ENCODE peak calls at places on chromosomes 1 and 21, in eight cellular contexts. I is activated effector memory CD4-positive, alpha-beta T cell treated with Interleukin-2 at 50 U/mL for 16 hours; M is nucleus accumbens; X is effector memory CD4-positive, alpha-beta T cell; V is islet precursor cell; C is MCF 10A; E is kidney glomerular epithelial cell; Q is cardiac fibroblast. S is an unnamed sample.

GRCh38 chr1:17207540-17207939 is 2.6 kb downstream of the PADI1 start:
- DNase-seq in I (no peak), M (no peak), X (no peak), V (no peak), C (no peak), E (no peak), Q (no peak), S (no peak)

GRCh38 chr1:26788836-26789611 is 1.3 kb downstream of the PIGV start:
- DNase-seq in I (peak; percentile 77), M (peak; percentile 82), X (peak; percentile 84), V (peak; percentile 87), C (peak; percentile 87), E (peak; percentile 81), Q (peak; percentile 91), S (peak; percentile 86)

GRCh38 chr1:29259802-29260441 is 23.6 kb downstream of the PTPRU start:
- DNase-seq in I (peak; percentile 8), M (no peak), X (peak; percentile 9), V (peak; percentile 88), C (no peak), E (no peak), Q (no peak), S (no peak)

GRCh38 chr1:167328762-167329483 is 108.2 kb downstream of the POU2F1 start:
- DNase-seq in I (no peak), M (peak; percentile 34), X (no peak), V (no peak), C (no peak), E (no peak), Q (no peak), S (peak; percentile 5)

GRCh38 chr1:203276916-203277535 is 28.3 kb upstream of the BTG2 start:
- DNase-seq in I (no peak), M (no peak), X (no peak), V (no peak), C (no peak), E (no peak), Q (no peak), S (no peak)

GRCh38 chr1:217605390-217605789 is 25.5 kb downstream of the GPATCH2 start:
- DNase-seq in I (no peak), M (no peak), X (no peak), V (no peak), C (peak; percentile 55), E (no peak), Q (no peak), S (peak; percentile 22)

GRCh38 chr1:78223417-78224215 is 177.8 kb downstream of the GIPC2 start:
- DNase-seq in I (no peak), M (no peak), X (no peak), V (no peak), C (peak; percentile 95), E (no peak), Q (peak; percentile 50), S (peak; percentile 27)

GRCh38 chr1:84853743-84854721 is 39.0 kb downstream of the LPAR3 start:
- DNase-seq in I (no peak), M (no peak), X (peak; percentile 8), V (no peak), C (peak; percentile 92), E (peak; percentile 77), Q (peak; percentile 75), S (peak; percentile 89)

GRCh38 chr21:34524671-34525601 is 12.9 kb upstream of the KCNE1 start:
- DNase-seq in I (no peak), M (no peak), X (no peak), V (peak; percentile 82), C (no peak), E (peak; percentile 20), Q (peak; percentile 65), S (peak; percentile 61)

GRCh38 chr1:97603776-97604175 is 317.1 kb downstream of the DPYD start:
- DNase-seq in I (no peak), M (no peak), X (no peak), V (no peak), C (no peak), E (no peak), Q (peak; percentile 43), S (peak; percentile 51)

GRCh38 chr21:31354604-31355443 is 10.8 kb upstream of the TIAM1 start:
- DNase-seq in I (peak; percentile 69), M (no peak), X (peak; percentile 53), V (peak; percentile 77), C (peak; percentile 97), E (peak; percentile 96), Q (peak; percentile 57), S (peak; percentile 78)

GRCh38 chr1:68819190-68819829 is 322.4 kb upstream of the DEPDC1 start:
- DNase-seq in I (no peak), M (no peak), X (no peak), V (peak; percentile 59), C (peak; percentile 35), E (peak; percentile 54), Q (peak; percentile 26), S (peak; percentile 20)

GRCh38 chr1:35589516-35590427 is 16.7 kb downstream of the TFAP2E start:
- DNase-seq in I (no peak), M (no peak), X (no peak), V (no peak), C (no peak), E (no peak), Q (no peak), S (no peak)

GRCh38 chr1:25705699-25706098 is 89.1 kb downstream of the MAN1C1 start:
- DNase-seq in I (no peak), M (no peak), X (no peak), V (no peak), C (no peak), E (no peak), Q (no peak), S (no peak)

GRCh38 chr1:97920275-97920831 is 481 bp downstream of the DPYD start:
- DNase-seq in I (no peak), M (no peak), X (no peak), V (no peak), C (peak; percentile 60), E (no peak), Q (peak; percentile 39), S (peak; percentile 45)

GRCh38 chr21:34544032-34544496 is 32.1 kb upstream of the KCNE1 start:
- DNase-seq in I (no peak), M (no peak), X (peak; percentile 28), V (peak; percentile 81), C (peak; percentile 90), E (peak; percentile 70), Q (peak; percentile 87), S (peak; percentile 87)

GRCh38 chr1:81158592-81158991 is 642.1 kb upstream of the ADGRL2 start:
- DNase-seq in I (no peak), M (no peak), X (no peak), V (no peak), C (no peak), E (peak; percentile 55), Q (peak; percentile 70), S (peak; percentile 72)

GRCh38 chr1:173503391-173503790 is 26.3 kb downstream of the PRDX6 start:
- DNase-seq in I (no peak), M (no peak), X (no peak), V (no peak), C (peak; percentile 40), E (no peak), Q (peak; percentile 33), S (peak; percentile 46)

GRCh38 chr1:159786966-159787365 is 6.2 kb downstream of the DUSP23 start:
- DNase-seq in I (no peak), M (no peak), X (no peak), V (no peak), C (peak; percentile 27), E (no peak), Q (peak; percentile 51), S (peak; percentile 37)

GRCh38 chr1:157399343-157399983 is 152.9 kb downstream of the FCRL5 start:
- DNase-seq in I (no peak), M (no peak), X (no peak), V (no peak), C (peak; percentile 47), E (no peak), Q (no peak), S (no peak)

GRCh38 chr1:18569251-18569650 is 61.4 kb upstream of the PAX7 start:
- DNase-seq in I (no peak), M (no peak), X (no peak), V (no peak), C (no peak), E (no peak), Q (no peak), S (no peak)

GRCh38 chr1:32240140-32240951 is 6.7 kb upstream of the FAM167B start:
- DNase-seq in I (peak; percentile 48), M (peak; percentile 51), X (peak; percentile 56), V (peak; percentile 92), C (peak; percentile 70), E (no peak), Q (peak; percentile 54), S (peak; percentile 38)

GRCh38 chr1:30253807-30254440 is 469.5 kb downstream of the MATN1 start:
- DNase-seq in I (no peak), M (no peak), X (no peak), V (peak; percentile 67), C (no peak), E (no peak), Q (no peak), S (no peak)

GRCh38 chr1:2788506-2789163 is 12.9 kb downstream of the TTC34 start:
- DNase-seq in I (no peak), M (no peak), X (no peak), V (no peak), C (no peak), E (no peak), Q (no peak), S (no peak)

GRCh38 chr1:20486457-20487235 is 636 bp upstream of the CAMK2N1 start:
- DNase-seq in I (peak; percentile 7), M (peak; percentile 75), X (no peak), V (peak; percentile 87), C (peak; percentile 40), E (peak; percentile 16), Q (peak; percentile 81), S (peak; percentile 61)

GRCh38 chr1:59198565-59198964 is 98.3 kb upstream of the FGGY start:
- DNase-seq in I (no peak), M (no peak), X (no peak), V (no peak), C (no peak), E (no peak), Q (no peak), S (no peak)

GRCh38 chr1:44222397-44223334 is 9.4 kb downstream of the DMAP1 start:
- DNase-seq in I (no peak), M (no peak), X (no peak), V (no peak), C (no peak), E (no peak), Q (no peak), S (no peak)

GRCh38 chr1:165315481-165315880 is 41.0 kb downstream of the LMX1A start:
- DNase-seq in I (no peak), M (no peak), X (no peak), V (no peak), C (no peak), E (no peak), Q (no peak), S (no peak)

GRCh38 chr1:234683856-234684632 is 74.1 kb upstream of the IRF2BP2 start:
- DNase-seq in I (no peak), M (no peak), X (no peak), V (peak; percentile 78), C (peak; percentile 100), E (no peak), Q (peak; percentile 83), S (peak; percentile 88)

GRCh38 chr1:65793359-65793732 is 651 bp downstream of the PDE4B start:
- DNase-seq in I (no peak), M (no peak), X (no peak), V (peak; percentile 56), C (no peak), E (no peak), Q (no peak), S (no peak)

GRCh38 chr1:11822091-11822490 is 16.1 kb downstream of the CLCN6 start:
- DNase-seq in I (no peak), M (no peak), X (no peak), V (no peak), C (no peak), E (no peak), Q (peak; percentile 44), S (peak; percentile 56)

GRCh38 chr1:177505905-177506590 is 335.3 kb downstream of the BRINP2 start:
- DNase-seq in I (no peak), M (no peak), X (no peak), V (no peak), C (peak; percentile 91), E (no peak), Q (peak; percentile 4), S (peak; percentile 7)

GRCh38 chr1:13823936-13824335 is 123.9 kb downstream of the PRDM2 start:
- DNase-seq in I (no peak), M (no peak), X (no peak), V (no peak), C (no peak), E (no peak), Q (no peak), S (no peak)

GRCh38 chr21:44920694-44921604 is at the start of gene ITGB2:
- DNase-seq in I (no peak), M (no peak), X (peak; percentile 42), V (no peak), C (no peak), E (no peak), Q (no peak), S (no peak)